ENCODE peak calls at places on chromosomes 7 and 10, in five cellular contexts. One of them, this sample, is unnamed.

GRCh38 chr10:5196613-5197234 is at the start of gene AKR1C4:
- DNase-seq in aorta: no peak
- DNase-seq in activated naive CD4-positive, alpha-beta T cell treated with anti-CD3 and anti-CD28 coated beads, Interleukin-2, amount 50 U/mL, for 16 hours: no peak
- DNase-seq in stimulated activated CD4-positive, alpha-beta T cell treated with anti-CD3 and anti-CD28 coated beads, Interleukin-12 subunit alpha, Interleukin-12 subunit beta, amount 100 ng/mL, for 48 hours: no peak
- DNase-seq in GM19239: no peak
- DNase-seq in this sample: no peak

GRCh38 chr10:86363184-86363832 is 3.3 kb downstream of the GRID1 start:
- DNase-seq in GM19239: peak
- DNase-seq in aorta: peak
- DNase-seq in stimulated activated CD4-positive, alpha-beta T cell treated with anti-CD3 and anti-CD28 coated beads, Interleukin-12 subunit alpha, Interleukin-12 subunit beta, amount 100 ng/mL, for 48 hours: no peak
- DNase-seq in activated naive CD4-positive, alpha-beta T cell treated with anti-CD3 and anti-CD28 coated beads, Interleukin-2, amount 50 U/mL, for 16 hours: no peak
- DNase-seq in this sample: peak

GRCh38 chr7:82429408-82429807 is 14.2 kb downstream of the CACNA2D1 start:
- DNase-seq in aorta: no peak
- DNase-seq in activated naive CD4-positive, alpha-beta T cell treated with anti-CD3 and anti-CD28 coated beads, Interleukin-2, amount 50 U/mL, for 16 hours: no peak
- DNase-seq in GM19239: no peak
- DNase-seq in stimulated activated CD4-positive, alpha-beta T cell treated with anti-CD3 and anti-CD28 coated beads, Interleukin-12 subunit alpha, Interleukin-12 subunit beta, amount 100 ng/mL, for 48 hours: no peak
- DNase-seq in this sample: no peak

GRCh38 chr10:117980216-117980615 is 66.5 kb downstream of the RAB11FIP2 start:
- DNase-seq in GM19239: no peak
- DNase-seq in stimulated activated CD4-positive, alpha-beta T cell treated with anti-CD3 and anti-CD28 coated beads, Interleukin-12 subunit alpha, Interleukin-12 subunit beta, amount 100 ng/mL, for 48 hours: no peak
- DNase-seq in activated naive CD4-positive, alpha-beta T cell treated with anti-CD3 and anti-CD28 coated beads, Interleukin-2, amount 50 U/mL, for 16 hours: no peak
- DNase-seq in aorta: no peak
- DNase-seq in this sample: no peak

GRCh38 chr7:100504887-100505611 is 21.3 kb downstream of the NYAP1 start:
- DNase-seq in GM19239: no peak
- DNase-seq in stimulated activated CD4-positive, alpha-beta T cell treated with anti-CD3 and anti-CD28 coated beads, Interleukin-12 subunit alpha, Interleukin-12 subunit beta, amount 100 ng/mL, for 48 hours: no peak
- DNase-seq in aorta: no peak
- DNase-seq in activated naive CD4-positive, alpha-beta T cell treated with anti-CD3 and anti-CD28 coated beads, Interleukin-2, amount 50 U/mL, for 16 hours: no peak
- DNase-seq in this sample: no peak

GRCh38 chr10:132408367-132408781 is 11.4 kb downstream of the PWWP2B start:
- DNase-seq in stimulated activated CD4-positive, alpha-beta T cell treated with anti-CD3 and anti-CD28 coated beads, Interleukin-12 subunit alpha, Interleukin-12 subunit beta, amount 100 ng/mL, for 48 hours: no peak
- DNase-seq in GM19239: no peak
- DNase-seq in aorta: no peak
- DNase-seq in activated naive CD4-positive, alpha-beta T cell treated with anti-CD3 and anti-CD28 coated beads, Interleukin-2, amount 50 U/mL, for 16 hours: no peak
- DNase-seq in this sample: peak

GRCh38 chr7:135078051-135078450 is 69.8 kb upstream of the TMEM140 start:
- DNase-seq in activated naive CD4-positive, alpha-beta T cell treated with anti-CD3 and anti-CD28 coated beads, Interleukin-2, amount 50 U/mL, for 16 hours: no peak
- DNase-seq in GM19239: no peak
- DNase-seq in aorta: no peak
- DNase-seq in stimulated activated CD4-positive, alpha-beta T cell treated with anti-CD3 and anti-CD28 coated beads, Interleukin-12 subunit alpha, Interleukin-12 subunit beta, amount 100 ng/mL, for 48 hours: no peak
- DNase-seq in this sample: no peak

GRCh38 chr10:52318822-52319464 is 4.9 kb downstream of the DKK1 start:
- DNase-seq in activated naive CD4-positive, alpha-beta T cell treated with anti-CD3 and anti-CD28 coated beads, Interleukin-2, amount 50 U/mL, for 16 hours: no peak
- DNase-seq in GM19239: no peak
- DNase-seq in stimulated activated CD4-positive, alpha-beta T cell treated with anti-CD3 and anti-CD28 coated beads, Interleukin-12 subunit alpha, Interleukin-12 subunit beta, amount 100 ng/mL, for 48 hours: no peak
- DNase-seq in aorta: no peak
- DNase-seq in this sample: no peak

GRCh38 chr10:125802131-125802530 is 20.9 kb downstream of the UROS start:
- DNase-seq in activated naive CD4-positive, alpha-beta T cell treated with anti-CD3 and anti-CD28 coated beads, Interleukin-2, amount 50 U/mL, for 16 hours: no peak
- DNase-seq in GM19239: no peak
- DNase-seq in aorta: no peak
- DNase-seq in stimulated activated CD4-positive, alpha-beta T cell treated with anti-CD3 and anti-CD28 coated beads, Interleukin-12 subunit alpha, Interleukin-12 subunit beta, amount 100 ng/mL, for 48 hours: no peak
- DNase-seq in this sample: no peak

GRCh38 chr10:103745264-103746247 is 109.8 kb downstream of the SH3PXD2A start:
- DNase-seq in activated naive CD4-positive, alpha-beta T cell treated with anti-CD3 and anti-CD28 coated beads, Interleukin-2, amount 50 U/mL, for 16 hours: peak
- DNase-seq in stimulated activated CD4-positive, alpha-beta T cell treated with anti-CD3 and anti-CD28 coated beads, Interleukin-12 subunit alpha, Interleukin-12 subunit beta, amount 100 ng/mL, for 48 hours: peak
- DNase-seq in aorta: no peak
- DNase-seq in GM19239: no peak
- DNase-seq in this sample: peak

GRCh38 chr10:64760371-64760770 is 1239.2 kb downstream of the REEP3 start:
- DNase-seq in stimulated activated CD4-positive, alpha-beta T cell treated with anti-CD3 and anti-CD28 coated beads, Interleukin-12 subunit alpha, Interleukin-12 subunit beta, amount 100 ng/mL, for 48 hours: no peak
- DNase-seq in aorta: no peak
- DNase-seq in activated naive CD4-positive, alpha-beta T cell treated with anti-CD3 and anti-CD28 coated beads, Interleukin-2, amount 50 U/mL, for 16 hours: no peak
- DNase-seq in GM19239: no peak
- DNase-seq in this sample: no peak

GRCh38 chr7:412731-413356 is 106.8 kb downstream of the PDGFA start:
- DNase-seq in activated naive CD4-positive, alpha-beta T cell treated with anti-CD3 and anti-CD28 coated beads, Interleukin-2, amount 50 U/mL, for 16 hours: no peak
- DNase-seq in GM19239: no peak
- DNase-seq in aorta: peak
- DNase-seq in stimulated activated CD4-positive, alpha-beta T cell treated with anti-CD3 and anti-CD28 coated beads, Interleukin-12 subunit alpha, Interleukin-12 subunit beta, amount 100 ng/mL, for 48 hours: no peak
- DNase-seq in this sample: no peak

GRCh38 chr7:46791180-46791579 is 790.7 kb downstream of the TNS3 start:
- DNase-seq in GM19239: no peak
- DNase-seq in aorta: no peak
- DNase-seq in stimulated activated CD4-positive, alpha-beta T cell treated with anti-CD3 and anti-CD28 coated beads, Interleukin-12 subunit alpha, Interleukin-12 subunit beta, amount 100 ng/mL, for 48 hours: no peak
- DNase-seq in activated naive CD4-positive, alpha-beta T cell treated with anti-CD3 and anti-CD28 coated beads, Interleukin-2, amount 50 U/mL, for 16 hours: no peak
- DNase-seq in this sample: peak

GRCh38 chr10:62761115-62761514 is 43.4 kb upstream of the ADO start:
- DNase-seq in aorta: no peak
- DNase-seq in GM19239: no peak
- DNase-seq in activated naive CD4-positive, alpha-beta T cell treated with anti-CD3 and anti-CD28 coated beads, Interleukin-2, amount 50 U/mL, for 16 hours: peak
- DNase-seq in stimulated activated CD4-positive, alpha-beta T cell treated with anti-CD3 and anti-CD28 coated beads, Interleukin-12 subunit alpha, Interleukin-12 subunit beta, amount 100 ng/mL, for 48 hours: no peak
- DNase-seq in this sample: peak

GRCh38 chr10:6592080-6592479 is 12.0 kb upstream of the PRKCQ start:
- DNase-seq in activated naive CD4-positive, alpha-beta T cell treated with anti-CD3 and anti-CD28 coated beads, Interleukin-2, amount 50 U/mL, for 16 hours: no peak
- DNase-seq in aorta: no peak
- DNase-seq in GM19239: no peak
- DNase-seq in stimulated activated CD4-positive, alpha-beta T cell treated with anti-CD3 and anti-CD28 coated beads, Interleukin-12 subunit alpha, Interleukin-12 subunit beta, amount 100 ng/mL, for 48 hours: no peak
- DNase-seq in this sample: no peak

GRCh38 chr7:122618603-122619189 is 80.2 kb downstream of the RNF133 start:
- DNase-seq in GM19239: no peak
- DNase-seq in stimulated activated CD4-positive, alpha-beta T cell treated with anti-CD3 and anti-CD28 coated beads, Interleukin-12 subunit alpha, Interleukin-12 subunit beta, amount 100 ng/mL, for 48 hours: no peak
- DNase-seq in activated naive CD4-positive, alpha-beta T cell treated with anti-CD3 and anti-CD28 coated beads, Interleukin-2, amount 50 U/mL, for 16 hours: no peak
- DNase-seq in aorta: no peak
- DNase-seq in this sample: no peak

GRCh38 chr10:2214805-2215204 is 477.5 kb upstream of the ADARB2 start:
- DNase-seq in aorta: no peak
- DNase-seq in GM19239: no peak
- DNase-seq in activated naive CD4-positive, alpha-beta T cell treated with anti-CD3 and anti-CD28 coated beads, Interleukin-2, amount 50 U/mL, for 16 hours: no peak
- DNase-seq in stimulated activated CD4-positive, alpha-beta T cell treated with anti-CD3 and anti-CD28 coated beads, Interleukin-12 subunit alpha, Interleukin-12 subunit beta, amount 100 ng/mL, for 48 hours: no peak
- DNase-seq in this sample: no peak

GRCh38 chr7:47516985-47517590 is 64.8 kb downstream of the TNS3 start:
- DNase-seq in aorta: peak
- DNase-seq in stimulated activated CD4-positive, alpha-beta T cell treated with anti-CD3 and anti-CD28 coated beads, Interleukin-12 subunit alpha, Interleukin-12 subunit beta, amount 100 ng/mL, for 48 hours: no peak
- DNase-seq in activated naive CD4-positive, alpha-beta T cell treated with anti-CD3 and anti-CD28 coated beads, Interleukin-2, amount 50 U/mL, for 16 hours: no peak
- DNase-seq in GM19239: no peak
- DNase-seq in this sample: no peak

GRCh38 chr7:106282374-106282773 is 2.4 kb downstream of the NAMPT start:
- DNase-seq in activated naive CD4-positive, alpha-beta T cell treated with anti-CD3 and anti-CD28 coated beads, Interleukin-2, amount 50 U/mL, for 16 hours: no peak
- DNase-seq in stimulated activated CD4-positive, alpha-beta T cell treated with anti-CD3 and anti-CD28 coated beads, Interleukin-12 subunit alpha, Interleukin-12 subunit beta, amount 100 ng/mL, for 48 hours: no peak
- DNase-seq in aorta: no peak
- DNase-seq in GM19239: no peak
- DNase-seq in this sample: no peak

GRCh38 chr10:48885376-48885775 is 54.3 kb downstream of the LRRC18 start:
- DNase-seq in GM19239: no peak
- DNase-seq in aorta: no peak
- DNase-seq in stimulated activated CD4-positive, alpha-beta T cell treated with anti-CD3 and anti-CD28 coated beads, Interleukin-12 subunit alpha, Interleukin-12 subunit beta, amount 100 ng/mL, for 48 hours: no peak
- DNase-seq in activated naive CD4-positive, alpha-beta T cell treated with anti-CD3 and anti-CD28 coated beads, Interleukin-2, amount 50 U/mL, for 16 hours: no peak
- DNase-seq in this sample: peak

GRCh38 chr10:129642427-129642826 is 175.4 kb downstream of the MGMT start:
- DNase-seq in aorta: no peak
- DNase-seq in stimulated activated CD4-positive, alpha-beta T cell treated with anti-CD3 and anti-CD28 coated beads, Interleukin-12 subunit alpha, Interleukin-12 subunit beta, amount 100 ng/mL, for 48 hours: no peak
- DNase-seq in activated naive CD4-positive, alpha-beta T cell treated with anti-CD3 and anti-CD28 coated beads, Interleukin-2, amount 50 U/mL, for 16 hours: no peak
- DNase-seq in GM19239: no peak
- DNase-seq in this sample: no peak

GRCh38 chr10:132898391-132899053 is 43.8 kb downstream of the CFAP46 start:
- DNase-seq in activated naive CD4-positive, alpha-beta T cell treated with anti-CD3 and anti-CD28 coated beads, Interleukin-2, amount 50 U/mL, for 16 hours: no peak
- DNase-seq in GM19239: no peak
- DNase-seq in stimulated activated CD4-positive, alpha-beta T cell treated with anti-CD3 and anti-CD28 coated beads, Interleukin-12 subunit alpha, Interleukin-12 subunit beta, amount 100 ng/mL, for 48 hours: no peak
- DNase-seq in aorta: peak
- DNase-seq in this sample: no peak

GRCh38 chr7:32586291-32587221 is 91.3 kb downstream of the AVL9 start:
- DNase-seq in aorta: no peak
- DNase-seq in stimulated activated CD4-positive, alpha-beta T cell treated with anti-CD3 and anti-CD28 coated beads, Interleukin-12 subunit alpha, Interleukin-12 subunit beta, amount 100 ng/mL, for 48 hours: no peak
- DNase-seq in GM19239: no peak
- DNase-seq in activated naive CD4-positive, alpha-beta T cell treated with anti-CD3 and anti-CD28 coated beads, Interleukin-2, amount 50 U/mL, for 16 hours: no peak
- DNase-seq in this sample: no peak

GRCh38 chr7:82444220-82445049 is 858 bp upstream of the CACNA2D1 start:
- DNase-seq in GM19239: no peak
- DNase-seq in aorta: no peak
- DNase-seq in activated naive CD4-positive, alpha-beta T cell treated with anti-CD3 and anti-CD28 coated beads, Interleukin-2, amount 50 U/mL, for 16 hours: no peak
- DNase-seq in stimulated activated CD4-positive, alpha-beta T cell treated with anti-CD3 and anti-CD28 coated beads, Interleukin-12 subunit alpha, Interleukin-12 subunit beta, amount 100 ng/mL, for 48 hours: no peak
- DNase-seq in this sample: peak

GRCh38 chr10:24691113-24691512 is 32.6 kb downstream of the ARHGAP21 start:
- DNase-seq in GM19239: no peak
- DNase-seq in aorta: no peak
- DNase-seq in stimulated activated CD4-positive, alpha-beta T cell treated with anti-CD3 and anti-CD28 coated beads, Interleukin-12 subunit alpha, Interleukin-12 subunit beta, amount 100 ng/mL, for 48 hours: no peak
- DNase-seq in activated naive CD4-positive, alpha-beta T cell treated with anti-CD3 and anti-CD28 coated beads, Interleukin-2, amount 50 U/mL, for 16 hours: no peak
- DNase-seq in this sample: no peak

GRCh38 chr7:30301751-30302150 is 17.4 kb downstream of the ZNRF2 start:
- DNase-seq in aorta: no peak
- DNase-seq in stimulated activated CD4-positive, alpha-beta T cell treated with anti-CD3 and anti-CD28 coated beads, Interleukin-12 subunit alpha, Interleukin-12 subunit beta, amount 100 ng/mL, for 48 hours: no peak
- DNase-seq in GM19239: no peak
- DNase-seq in activated naive CD4-positive, alpha-beta T cell treated with anti-CD3 and anti-CD28 coated beads, Interleukin-2, amount 50 U/mL, for 16 hours: no peak
- DNase-seq in this sample: no peak

GRCh38 chr7:77859343-77859742 is 60.8 kb downstream of the PHTF2 start:
- DNase-seq in GM19239: no peak
- DNase-seq in activated naive CD4-positive, alpha-beta T cell treated with anti-CD3 and anti-CD28 coated beads, Interleukin-2, amount 50 U/mL, for 16 hours: no peak
- DNase-seq in stimulated activated CD4-positive, alpha-beta T cell treated with anti-CD3 and anti-CD28 coated beads, Interleukin-12 subunit alpha, Interleukin-12 subunit beta, amount 100 ng/mL, for 48 hours: no peak
- DNase-seq in aorta: no peak
- DNase-seq in this sample: no peak

GRCh38 chr7:37714606-37715005 is 31.0 kb downstream of the GPR141 start:
- DNase-seq in stimulated activated CD4-positive, alpha-beta T cell treated with anti-CD3 and anti-CD28 coated beads, Interleukin-12 subunit alpha, Interleukin-12 subunit beta, amount 100 ng/mL, for 48 hours: no peak
- DNase-seq in aorta: no peak
- DNase-seq in GM19239: no peak
- DNase-seq in activated naive CD4-positive, alpha-beta T cell treated with anti-CD3 and anti-CD28 coated beads, Interleukin-2, amount 50 U/mL, for 16 hours: no peak
- DNase-seq in this sample: no peak

GRCh38 chr10:57015595-57016303 is 654.7 kb upstream of the ZWINT start:
- DNase-seq in activated naive CD4-positive, alpha-beta T cell treated with anti-CD3 and anti-CD28 coated beads, Interleukin-2, amount 50 U/mL, for 16 hours: no peak
- DNase-seq in stimulated activated CD4-positive, alpha-beta T cell treated with anti-CD3 and anti-CD28 coated beads, Interleukin-12 subunit alpha, Interleukin-12 subunit beta, amount 100 ng/mL, for 48 hours: no peak
- DNase-seq in aorta: no peak
- DNase-seq in GM19239: no peak
- DNase-seq in this sample: peak

GRCh38 chr10:115092555-115093285 is 445 bp upstream of the ATRNL1 start:
- DNase-seq in stimulated activated CD4-positive, alpha-beta T cell treated with anti-CD3 and anti-CD28 coated beads, Interleukin-12 subunit alpha, Interleukin-12 subunit beta, amount 100 ng/mL, for 48 hours: no peak
- DNase-seq in activated naive CD4-positive, alpha-beta T cell treated with anti-CD3 and anti-CD28 coated beads, Interleukin-2, amount 50 U/mL, for 16 hours: peak
- DNase-seq in GM19239: peak
- DNase-seq in aorta: peak
- DNase-seq in this sample: peak

GRCh38 chr7:90579181-90579688 is 16.9 kb upstream of the CDK14 start:
- DNase-seq in activated naive CD4-positive, alpha-beta T cell treated with anti-CD3 and anti-CD28 coated beads, Interleukin-2, amount 50 U/mL, for 16 hours: no peak
- DNase-seq in GM19239: no peak
- DNase-seq in aorta: no peak
- DNase-seq in stimulated activated CD4-positive, alpha-beta T cell treated with anti-CD3 and anti-CD28 coated beads, Interleukin-12 subunit alpha, Interleukin-12 subunit beta, amount 100 ng/mL, for 48 hours: no peak
- DNase-seq in this sample: no peak

This sample was measured in iPS-NIHi11.